ENCODE peak calls at places on chromosomes 12 and 14, in five cellular contexts. One of them, this sample, is unnamed.

GRCh38 chr12:58916891-58917570 is 3.3 kb downstream of the LRIG3 start:
- DNase-seq in CD8-positive, alpha-beta memory T cell: no peak
- DNase-seq in heart left ventricle: no peak
- DNase-seq in PC-3: peak
- DNase-seq in A549: no peak
- DNase-seq in this sample: no peak

GRCh38 chr14:89902876-89903275 is 51.7 kb downstream of the EFCAB11 start:
- DNase-seq in PC-3: no peak
- DNase-seq in CD8-positive, alpha-beta memory T cell: no peak
- DNase-seq in A549: no peak
- DNase-seq in heart left ventricle: no peak
- DNase-seq in this sample: no peak

GRCh38 chr14:75979071-75979571 is 2.7 kb downstream of the TGFB3 start:
- DNase-seq in CD8-positive, alpha-beta memory T cell: no peak
- DNase-seq in heart left ventricle: peak
- DNase-seq in PC-3: peak
- DNase-seq in A549: peak
- DNase-seq in this sample: no peak

GRCh38 chr12:124422142-124422569 is 127.3 kb downstream of the RFLNA start:
- DNase-seq in heart left ventricle: no peak
- DNase-seq in PC-3: peak
- DNase-seq in CD8-positive, alpha-beta memory T cell: no peak
- DNase-seq in A549: peak
- DNase-seq in this sample: no peak

GRCh38 chr14:62179367-62180018 is 417.3 kb downstream of the SNAPC1 start:
- DNase-seq in CD8-positive, alpha-beta memory T cell: no peak
- DNase-seq in heart left ventricle: peak
- DNase-seq in A549: peak
- DNase-seq in PC-3: peak
- DNase-seq in this sample: no peak

GRCh38 chr14:75522224-75522764 is at the start of gene BATF:
- DNase-seq in A549: no peak
- DNase-seq in PC-3: no peak
- DNase-seq in heart left ventricle: no peak
- DNase-seq in CD8-positive, alpha-beta memory T cell: peak
- DNase-seq in this sample: no peak

GRCh38 chr12:47986266-47986610 is 18.0 kb downstream of the COL2A1 start:
- DNase-seq in PC-3: no peak
- DNase-seq in CD8-positive, alpha-beta memory T cell: no peak
- DNase-seq in heart left ventricle: no peak
- DNase-seq in A549: no peak
- DNase-seq in this sample: no peak

GRCh38 chr12:80754259-80754658 is 37.5 kb downstream of the MYF5 start:
- DNase-seq in PC-3: no peak
- DNase-seq in heart left ventricle: no peak
- DNase-seq in A549: no peak
- DNase-seq in CD8-positive, alpha-beta memory T cell: no peak
- DNase-seq in this sample: no peak

GRCh38 chr14:56608682-56609081 is 29.1 kb downstream of the TMEM260 start:
- DNase-seq in PC-3: no peak
- DNase-seq in CD8-positive, alpha-beta memory T cell: no peak
- DNase-seq in A549: peak
- DNase-seq in heart left ventricle: no peak
- DNase-seq in this sample: no peak

GRCh38 chr12:57461904-57462306 is 2.3 kb downstream of the GLI1 start:
- DNase-seq in A549: no peak
- DNase-seq in CD8-positive, alpha-beta memory T cell: no peak
- DNase-seq in heart left ventricle: peak
- DNase-seq in PC-3: no peak
- DNase-seq in this sample: no peak

GRCh38 chr14:77490347-77490986 is 8.1 kb downstream of the ISM2 start:
- DNase-seq in PC-3: no peak
- DNase-seq in A549: no peak
- DNase-seq in heart left ventricle: no peak
- DNase-seq in CD8-positive, alpha-beta memory T cell: no peak
- DNase-seq in this sample: no peak

GRCh38 chr12:30754383-30754749 is 385 bp downstream of the CAPRIN2 start:
- DNase-seq in A549: peak
- DNase-seq in heart left ventricle: no peak
- DNase-seq in CD8-positive, alpha-beta memory T cell: no peak
- DNase-seq in PC-3: no peak
- DNase-seq in this sample: no peak

GRCh38 chr12:69933115-69933552 is 108.1 kb downstream of the MYRFL start:
- DNase-seq in PC-3: no peak
- DNase-seq in CD8-positive, alpha-beta memory T cell: no peak
- DNase-seq in A549: no peak
- DNase-seq in heart left ventricle: no peak
- DNase-seq in this sample: no peak

GRCh38 chr12:60391791-60392190 is 796.0 kb downstream of the SLC16A7 start:
- DNase-seq in heart left ventricle: no peak
- DNase-seq in CD8-positive, alpha-beta memory T cell: no peak
- DNase-seq in PC-3: no peak
- DNase-seq in A549: no peak
- DNase-seq in this sample: no peak

GRCh38 chr14:51865953-51866747 is 5.7 kb downstream of the GNG2 start:
- DNase-seq in PC-3: no peak
- DNase-seq in CD8-positive, alpha-beta memory T cell: no peak
- DNase-seq in heart left ventricle: no peak
- DNase-seq in A549: no peak
- DNase-seq in this sample: no peak

GRCh38 chr14:23437142-23438129 is 2.0 kb upstream of the MYH7 start:
- DNase-seq in heart left ventricle: no peak
- DNase-seq in A549: no peak
- DNase-seq in PC-3: no peak
- DNase-seq in CD8-positive, alpha-beta memory T cell: no peak
- DNase-seq in this sample: no peak

GRCh38 chr12:114848661-114849060 is 164.7 kb upstream of the TBX3 start:
- DNase-seq in A549: peak
- DNase-seq in CD8-positive, alpha-beta memory T cell: no peak
- DNase-seq in heart left ventricle: no peak
- DNase-seq in PC-3: no peak
- DNase-seq in this sample: no peak

GRCh38 chr12:80282761-80283160 is 161.3 kb upstream of the PTPRQ start:
- DNase-seq in CD8-positive, alpha-beta memory T cell: no peak
- DNase-seq in A549: no peak
- DNase-seq in PC-3: no peak
- DNase-seq in heart left ventricle: no peak
- DNase-seq in this sample: no peak

GRCh38 chr12:34396006-34396860 is 373.9 kb downstream of the ALG10 start:
- DNase-seq in CD8-positive, alpha-beta memory T cell: no peak
- DNase-seq in heart left ventricle: no peak
- DNase-seq in A549: no peak
- DNase-seq in PC-3: no peak
- DNase-seq in this sample: peak

GRCh38 chr14:80638620-80639215 is 302.8 kb downstream of the CEP128 start:
- DNase-seq in PC-3: peak
- DNase-seq in heart left ventricle: no peak
- DNase-seq in CD8-positive, alpha-beta memory T cell: no peak
- DNase-seq in A549: peak
- DNase-seq in this sample: no peak

GRCh38 chr12:81998761-81999378 is 239.7 kb upstream of the PPFIA2 start:
- DNase-seq in CD8-positive, alpha-beta memory T cell: no peak
- DNase-seq in heart left ventricle: no peak
- DNase-seq in A549: no peak
- DNase-seq in PC-3: no peak
- DNase-seq in this sample: no peak

GRCh38 chr14:72416892-72417291 is 477.0 kb downstream of the DPF3 start:
- DNase-seq in A549: peak
- DNase-seq in heart left ventricle: no peak
- DNase-seq in CD8-positive, alpha-beta memory T cell: no peak
- DNase-seq in PC-3: peak
- DNase-seq in this sample: no peak

GRCh38 chr14:104882325-104882973 is 17.4 kb downstream of the CEP170B start:
- DNase-seq in CD8-positive, alpha-beta memory T cell: no peak
- DNase-seq in heart left ventricle: no peak
- DNase-seq in A549: peak
- DNase-seq in PC-3: peak
- DNase-seq in this sample: peak

GRCh38 chr12:68823711-68824110 is 15.7 kb downstream of the MDM2 start:
- DNase-seq in PC-3: no peak
- DNase-seq in heart left ventricle: no peak
- DNase-seq in A549: no peak
- DNase-seq in CD8-positive, alpha-beta memory T cell: no peak
- DNase-seq in this sample: no peak

GRCh38 chr14:72966038-72966437 is 39.8 kb downstream of the DCAF4 start:
- DNase-seq in A549: no peak
- DNase-seq in PC-3: no peak
- DNase-seq in heart left ventricle: no peak
- DNase-seq in CD8-positive, alpha-beta memory T cell: no peak
- DNase-seq in this sample: no peak

DNA sequence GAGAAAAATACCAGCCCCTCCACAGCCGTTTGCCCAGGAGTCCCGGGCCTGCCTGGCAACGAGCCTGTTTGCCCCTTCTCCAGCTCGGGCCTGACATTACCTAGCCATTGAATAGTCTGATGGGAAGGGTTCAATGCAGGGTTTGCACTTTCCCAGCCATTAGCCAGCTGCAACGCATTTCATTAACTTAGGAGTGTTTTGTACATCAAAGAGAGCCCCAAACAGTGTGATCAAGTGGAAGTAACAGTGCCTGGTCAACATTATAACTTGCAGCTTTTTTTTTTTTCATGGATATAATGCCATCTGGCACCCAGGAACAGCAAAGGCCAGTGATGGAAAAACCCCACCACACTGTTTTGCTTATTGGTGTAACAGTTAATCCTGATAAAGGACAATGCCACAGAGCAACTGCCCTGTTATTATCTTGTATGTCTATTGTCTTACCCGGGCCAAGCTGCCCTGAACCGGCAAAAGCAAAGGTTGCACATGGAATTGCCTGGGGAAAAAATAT is 38.0 kb downstream of the BTG1 start:
- DNase-seq in PC-3: no peak
- DNase-seq in A549: no peak
- DNase-seq in heart left ventricle: no peak
- DNase-seq in CD8-positive, alpha-beta memory T cell: no peak
- DNase-seq in this sample: no peak
- H3K27ac ChIP-seq in PC-3: no peak
- H3K27ac ChIP-seq in A549: peak
- H3K27ac ChIP-seq in heart left ventricle: no peak
- H3K27ac ChIP-seq in CD8-positive, alpha-beta memory T cell: no peak
- H3K27ac ChIP-seq in this sample: no peak

GRCh38 chr12:111650912-111651311 is 34.8 kb downstream of the BRAP start:
- DNase-seq in CD8-positive, alpha-beta memory T cell: no peak
- DNase-seq in heart left ventricle: no peak
- DNase-seq in PC-3: no peak
- DNase-seq in A549: no peak
- DNase-seq in this sample: no peak

GRCh38 chr12:111656016-111656415 is 29.7 kb downstream of the BRAP start:
- DNase-seq in PC-3: no peak
- DNase-seq in A549: no peak
- DNase-seq in heart left ventricle: no peak
- DNase-seq in CD8-positive, alpha-beta memory T cell: no peak
- DNase-seq in this sample: no peak

GRCh38 chr12:111655356-111655755 is 30.4 kb downstream of the BRAP start:
- DNase-seq in CD8-positive, alpha-beta memory T cell: no peak
- DNase-seq in PC-3: no peak
- DNase-seq in heart left ventricle: no peak
- DNase-seq in A549: no peak
- DNase-seq in this sample: no peak

DNA sequence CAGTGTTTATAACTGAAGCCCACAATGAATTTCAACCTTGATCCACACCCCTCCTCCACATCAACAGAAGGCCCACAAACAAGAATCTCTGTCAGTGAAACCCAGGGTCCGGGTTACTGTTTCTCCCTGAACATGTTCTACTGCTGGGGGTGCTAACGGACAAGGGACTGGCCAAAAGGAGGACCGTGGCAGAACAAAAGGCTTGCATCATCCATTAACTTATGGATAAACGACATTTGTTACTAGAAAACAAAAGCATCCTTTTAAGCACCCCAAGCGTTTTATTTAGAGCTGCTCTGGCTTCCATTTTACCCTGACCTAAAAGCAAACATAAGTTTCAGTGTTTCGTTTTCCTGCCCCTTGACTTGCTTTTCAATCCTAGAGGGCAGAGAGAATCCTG is 32.2 kb downstream of the BRAP start:
- DNase-seq in heart left ventricle: no peak
- DNase-seq in A549: no peak
- DNase-seq in PC-3: no peak
- DNase-seq in CD8-positive, alpha-beta memory T cell: no peak
- DNase-seq in this sample: no peak
- H3K27ac ChIP-seq in heart left ventricle: no peak
- H3K27ac ChIP-seq in A549: no peak
- H3K27ac ChIP-seq in PC-3: no peak
- H3K27ac ChIP-seq in CD8-positive, alpha-beta memory T cell: no peak
- H3K27ac ChIP-seq in this sample: no peak

GRCh38 chr14:67429651-67430205 is 17.8 kb upstream of the PLEK2 start:
- DNase-seq in heart left ventricle: no peak
- DNase-seq in PC-3: no peak
- DNase-seq in CD8-positive, alpha-beta memory T cell: no peak
- DNase-seq in A549: no peak
- DNase-seq in this sample: no peak
- H3K27ac ChIP-seq in heart left ventricle: no peak
- H3K27ac ChIP-seq in PC-3: no peak
- H3K27ac ChIP-seq in CD8-positive, alpha-beta memory T cell: no peak
- H3K27ac ChIP-seq in A549: no peak
- H3K27ac ChIP-seq in this sample: no peak

GRCh38 chr14:85118274-85118673 is 411.7 kb upstream of the FLRT2 start:
- DNase-seq in PC-3: no peak
- DNase-seq in heart left ventricle: no peak
- DNase-seq in A549: no peak
- DNase-seq in CD8-positive, alpha-beta memory T cell: no peak
- DNase-seq in this sample: no peak
- H3K27ac ChIP-seq in PC-3: no peak
- H3K27ac ChIP-seq in heart left ventricle: no peak
- H3K27ac ChIP-seq in A549: no peak
- H3K27ac ChIP-seq in CD8-positive, alpha-beta memory T cell: no peak
- H3K27ac ChIP-seq in this sample: no peak

GRCh38 chr12:6361834-6362233 is 13.5 kb downstream of the SCNN1A start:
- DNase-seq in PC-3: peak
- DNase-seq in CD8-positive, alpha-beta memory T cell: no peak
- DNase-seq in heart left ventricle: no peak
- DNase-seq in A549: peak
- DNase-seq in this sample: peak
- H3K27ac ChIP-seq in PC-3: peak
- H3K27ac ChIP-seq in CD8-positive, alpha-beta memory T cell: no peak
- H3K27ac ChIP-seq in heart left ventricle: no peak
- H3K27ac ChIP-seq in A549: peak
- H3K27ac ChIP-seq in this sample: peak

GRCh38 chr14:71365305-71365865 is 458.1 kb downstream of the PCNX1 start:
- DNase-seq in A549: no peak
- DNase-seq in PC-3: no peak
- DNase-seq in heart left ventricle: no peak
- DNase-seq in CD8-positive, alpha-beta memory T cell: no peak
- DNase-seq in this sample: no peak
- H3K27ac ChIP-seq in A549: no peak
- H3K27ac ChIP-seq in PC-3: no peak
- H3K27ac ChIP-seq in heart left ventricle: no peak
- H3K27ac ChIP-seq in CD8-positive, alpha-beta memory T cell: no peak
- H3K27ac ChIP-seq in this sample: no peak

GRCh38 chr12:14771651-14772137 is 31.6 kb downstream of the WBP11 start:
- DNase-seq in A549: peak
- DNase-seq in CD8-positive, alpha-beta memory T cell: peak
- DNase-seq in PC-3: no peak
- DNase-seq in heart left ventricle: no peak
- DNase-seq in this sample: no peak
- H3K27ac ChIP-seq in A549: peak
- H3K27ac ChIP-seq in CD8-positive, alpha-beta memory T cell: peak
- H3K27ac ChIP-seq in PC-3: peak
- H3K27ac ChIP-seq in heart left ventricle: peak
- H3K27ac ChIP-seq in this sample: peak

GRCh38 chr14:65303902-65304222 is 108.7 kb upstream of the FUT8 start:
- DNase-seq in A549: no peak
- DNase-seq in CD8-positive, alpha-beta memory T cell: no peak
- DNase-seq in PC-3: no peak
- DNase-seq in heart left ventricle: no peak
- DNase-seq in this sample: no peak
- H3K27ac ChIP-seq in A549: no peak
- H3K27ac ChIP-seq in CD8-positive, alpha-beta memory T cell: no peak
- H3K27ac ChIP-seq in PC-3: peak
- H3K27ac ChIP-seq in heart left ventricle: no peak
- H3K27ac ChIP-seq in this sample: no peak

GRCh38 chr12:11884661-11885060 is 186.1 kb upstream of the BCL2L14 start:
- DNase-seq in PC-3: peak
- DNase-seq in heart left ventricle: no peak
- DNase-seq in CD8-positive, alpha-beta memory T cell: no peak
- DNase-seq in A549: peak
- DNase-seq in this sample: no peak
- H3K27ac ChIP-seq in PC-3: peak
- H3K27ac ChIP-seq in heart left ventricle: peak
- H3K27ac ChIP-seq in CD8-positive, alpha-beta memory T cell: no peak
- H3K27ac ChIP-seq in A549: peak
- H3K27ac ChIP-seq in this sample: peak